ENCODE peak calls at places on chromosomes 7 and 10, in four cellular contexts. B is thoracic aorta; H is A549; J is CD4-positive, CD25-positive, alpha-beta regulatory T cell. E is an unnamed sample.
A peak's percentile ranks its signal among the peaks of the same experiment; 100 is the strongest.

GRCh38 chr7:22121702-22122474 is 176.2 kb upstream of the CDCA7L start:
- DNase-seq in J (no peak), H (no peak), B (no peak), E (no peak)

GRCh38 chr7:151665363-151665762 is 145.7 kb upstream of the RHEB start:
- DNase-seq in H (no peak), J (no peak), B (no peak), E (no peak)

GRCh38 chr10:89373916-89374711 is 3.7 kb upstream of the IFIT1B start:
- DNase-seq in B (peak; percentile 73), H (no peak), J (no peak), E (no peak)

GRCh38 chr7:68862736-68863135 is 735.5 kb upstream of the AUTS2 start:
- DNase-seq in H (no peak), B (no peak), J (no peak), E (no peak)

GRCh38 chr10:128709975-128710794 is 584.0 kb upstream of the MKI67 start:
- DNase-seq in J (no peak), H (no peak), B (no peak), E (no peak)

GRCh38 chr10:29590598-29591415 is 44.0 kb downstream of the SVIL start:
- DNase-seq in B (no peak), H (peak; percentile 33), J (peak; percentile 54), E (no peak)

GRCh38 chr7:39172137-39172536 is 194.4 kb downstream of the POU6F2 start:
- DNase-seq in H (no peak), J (no peak), B (no peak), E (no peak)

GRCh38 chr10:74049995-74050394 is 52.1 kb downstream of the VCL start:
- DNase-seq in B (no peak), J (no peak), H (no peak), E (no peak)

GRCh38 chr7:19119901-19120486 is 2.6 kb upstream of the TWIST1 start:
- DNase-seq in B (no peak), J (no peak), H (no peak), E (no peak)

GRCh38 chr10:116418394-116418793 is 9.3 kb upstream of the PNLIPRP3 start:
- DNase-seq in H (no peak), B (no peak), J (no peak), E (no peak)

GRCh38 chr10:68871731-68872342 is 29.3 kb upstream of the DDX50 start:
- DNase-seq in J (no peak), H (no peak), B (no peak), E (no peak)

GRCh38 chr10:86678999-86679792 is 10.9 kb downstream of the LDB3 start:
- DNase-seq in J (no peak), H (no peak), B (no peak), E (no peak)

GRCh38 chr7:33418251-33418701 is 288.9 kb downstream of the BBS9 start:
- DNase-seq in H (no peak), J (no peak), B (no peak), E (no peak)

GRCh38 chr7:108124820-108125219 is 5.3 kb downstream of the LAMB4 start:
- DNase-seq in J (no peak), B (no peak), H (no peak), E (no peak)
- H3K4me1 ChIP-seq in J (no peaks in the 10 kb centered on the region), B (no peaks in the 10 kb centered on the region), H (no peaks in the 10 kb centered on the region), E (no peaks in the 10 kb centered on the region)

GRCh38 chr7:24477807-24478655 is 95.2 kb upstream of the PALS2 start:
- DNase-seq in H (peak; percentile 63), B (peak; percentile 20), J (no peak), E (no peak)

GRCh38 chr7:24477376-24477775 is 95.9 kb upstream of the PALS2 start:
- DNase-seq in J (no peak), H (no peak), B (no peak), E (no peak)

GRCh38 chr7:24472093-24472492 is 101.2 kb upstream of the PALS2 start:
- DNase-seq in J (no peak), B (no peak), H (no peak), E (no peak)

GRCh38 chr7:24476227-24476626 is 97.0 kb upstream of the PALS2 start:
- DNase-seq in B (no peak), J (no peak), H (no peak), E (no peak)

GRCh38 chr7:24475573-24475972 is 97.7 kb upstream of the PALS2 start:
- DNase-seq in J (no peak), H (no peak), B (no peak), E (no peak)
- H3K4me3 ChIP-seq in J (no peak overlapping the region), H (no peak overlapping the region), B (no peak overlapping the region), E (no peak overlapping the region)

GRCh38 chr10:79273603-79274002 is 73.7 kb upstream of the PPIF start:
- DNase-seq in B (no peak), J (no peak), H (no peak), E (no peak)
- H3K27ac ChIP-seq in B (peak overlapping the region; percentile 70), J (no peak overlapping the region), H (peak overlapping the region; percentile 26), E (no peak overlapping the region)

DNA sequence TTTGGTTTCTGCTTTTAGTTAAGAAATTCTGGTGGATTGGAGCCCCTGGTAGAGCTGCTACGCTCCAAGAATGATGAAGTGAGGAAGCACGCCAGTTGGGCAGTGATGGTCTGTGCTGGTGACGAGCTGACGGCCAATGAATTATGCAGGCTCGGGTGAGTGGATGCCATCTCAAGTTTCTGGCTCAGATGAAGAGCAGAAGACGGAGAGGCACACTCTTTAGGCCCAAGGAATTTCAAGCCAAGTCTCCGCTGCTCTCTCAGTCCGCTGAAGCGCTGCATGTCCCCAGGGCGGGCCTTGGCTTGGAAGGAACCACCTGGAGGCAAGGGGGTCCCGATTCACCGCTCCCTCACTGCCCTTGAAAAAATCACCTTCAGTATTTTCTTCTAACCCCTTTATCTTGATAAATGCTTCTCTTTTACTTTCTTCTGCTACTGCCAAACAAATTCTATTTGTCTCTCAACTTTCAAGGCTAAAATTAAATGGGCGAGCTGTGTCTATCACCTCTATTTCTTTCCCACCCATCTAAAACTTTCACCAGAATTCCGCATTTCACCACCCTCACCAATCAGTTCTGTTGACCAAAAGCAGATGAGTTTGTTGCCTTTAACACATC is 74.2 kb downstream of the ARMC3 start:
- DNase-seq in B (no peak), J (no peak), H (no peak), E (no peak)
- H3K4me1 ChIP-seq in B (no peaks in the 10 kb centered on the region), J (no peaks in the 10 kb centered on the region), H (no peaks in the 10 kb centered on the region), E (no peaks in the 10 kb centered on the region)

DNA sequence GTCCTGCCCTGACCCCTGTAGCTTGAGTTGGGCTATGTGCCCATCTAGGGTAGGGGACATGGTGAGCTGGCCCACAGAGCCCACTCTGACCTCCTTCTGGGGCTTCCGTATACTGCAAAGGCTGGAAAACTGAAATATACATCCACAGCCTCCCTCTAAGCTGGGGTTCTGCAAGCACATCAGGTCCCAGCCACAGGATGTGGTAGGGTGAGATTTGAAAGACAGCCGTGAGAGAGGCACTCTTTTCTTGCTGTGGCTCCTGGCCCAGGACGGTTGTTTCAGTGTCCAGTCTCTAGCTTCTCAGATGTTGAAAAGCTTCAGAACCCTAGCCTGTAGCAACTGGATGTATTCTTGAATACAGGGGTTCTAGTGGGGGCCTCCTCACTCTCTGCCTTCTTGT is 60.1 kb upstream of the ADRB1 start:
- DNase-seq in J (no peak), H (no peak), B (no peak), E (no peak)
- H3K4me3 ChIP-seq in J (no peak overlapping the region), H (no peak overlapping the region), B (no peak overlapping the region), E (no peak overlapping the region)

DNA sequence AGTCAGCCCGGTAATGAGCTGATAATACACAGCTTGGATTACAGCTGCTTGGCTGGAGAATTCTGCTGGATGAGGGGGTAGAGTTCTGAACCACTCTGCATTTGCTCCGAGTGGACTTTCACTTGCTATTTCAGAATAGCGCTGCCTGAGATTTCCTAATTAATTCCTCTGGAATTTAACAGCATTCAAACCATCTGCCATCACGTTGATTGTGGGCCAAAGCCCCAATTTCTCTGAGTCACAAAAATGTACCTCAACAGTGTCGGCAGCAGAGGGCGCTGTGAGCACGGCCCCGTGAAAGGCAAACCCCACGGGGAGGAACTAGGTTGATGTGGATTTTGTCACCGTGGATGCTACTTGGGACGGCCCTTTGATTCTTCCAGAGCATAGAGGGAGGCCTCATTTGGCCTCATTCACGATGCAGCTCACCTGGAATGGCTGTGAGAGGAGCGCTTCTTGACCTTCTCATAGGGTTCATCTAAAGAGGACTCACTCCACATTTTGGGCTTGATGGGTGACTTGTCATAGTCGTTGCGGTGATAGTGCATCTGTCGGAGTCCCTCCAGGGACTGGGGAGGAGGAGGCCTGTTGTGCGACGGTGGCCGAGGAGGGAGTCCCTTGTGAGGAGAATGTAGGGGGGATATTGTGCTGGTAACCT is 73.3 kb downstream of the PRPF18 start:
- DNase-seq in B (no peak), J (peak; percentile 48), H (peak; percentile 59), E (peak; percentile 10)
- H3K27ac ChIP-seq in B (no peak overlapping the region), J (no peak overlapping the region), H (no peak overlapping the region), E (no peak overlapping the region)

E was measured in effector memory CD4-positive, alpha-beta T cell.